ENCODE peak calls at places on chromosomes 3 and 15, in five cellular contexts. One of them, this sample, is unnamed.
A peak's percentile ranks its signal among the peaks of the same experiment; 100 is the strongest.

GRCh38 chr3:174859109-174859735 is at the start of gene NAALADL2:
- DNase-seq in cardiac fibroblast: no peak
- DNase-seq in AG20443: no peak
- DNase-seq in naive thymus-derived CD4-positive, alpha-beta T cell: no peak
- DNase-seq in LoVo: peak; percentile 15
- DNase-seq in this sample: no peak

GRCh38 chr15:65044724-65045481 is at the start of gene SLC51B:
- DNase-seq in cardiac fibroblast: peak; percentile 54
- DNase-seq in AG20443: no peak
- DNase-seq in naive thymus-derived CD4-positive, alpha-beta T cell: no peak
- DNase-seq in LoVo: no peak
- DNase-seq in this sample: no peak

GRCh38 chr3:70108072-70108471 is 108.5 kb downstream of the SAMMSON start:
- DNase-seq in cardiac fibroblast: peak; percentile 20
- DNase-seq in AG20443: no peak
- DNase-seq in naive thymus-derived CD4-positive, alpha-beta T cell: no peak
- DNase-seq in LoVo: no peak
- DNase-seq in this sample: no peak

GRCh38 chr3:166123576-166123975 is 286.4 kb upstream of the BCHE start:
- DNase-seq in cardiac fibroblast: no peak
- DNase-seq in AG20443: no peak
- DNase-seq in naive thymus-derived CD4-positive, alpha-beta T cell: no peak
- DNase-seq in LoVo: no peak
- DNase-seq in this sample: no peak

GRCh38 chr15:101618056-101618455 is 34.1 kb downstream of the TM2D3 start:
- DNase-seq in cardiac fibroblast: no peak
- DNase-seq in AG20443: no peak
- DNase-seq in naive thymus-derived CD4-positive, alpha-beta T cell: no peak
- DNase-seq in LoVo: no peak
- DNase-seq in this sample: no peak

GRCh38 chr3:155629006-155629405 is 115.9 kb downstream of the PLCH1 start:
- DNase-seq in cardiac fibroblast: no peak
- DNase-seq in AG20443: no peak
- DNase-seq in naive thymus-derived CD4-positive, alpha-beta T cell: no peak
- DNase-seq in LoVo: no peak
- DNase-seq in this sample: no peak

GRCh38 chr15:98715890-98716443 is 67.6 kb downstream of the IGF1R start:
- DNase-seq in cardiac fibroblast: no peak
- DNase-seq in AG20443: no peak
- DNase-seq in naive thymus-derived CD4-positive, alpha-beta T cell: peak; percentile 27
- DNase-seq in LoVo: no peak
- DNase-seq in this sample: no peak

GRCh38 chr15:41102854-41103253 is 13.2 kb downstream of the INO80 start:
- DNase-seq in cardiac fibroblast: no peak
- DNase-seq in AG20443: no peak
- DNase-seq in naive thymus-derived CD4-positive, alpha-beta T cell: no peak
- DNase-seq in LoVo: no peak
- DNase-seq in this sample: no peak

GRCh38 chr15:99176757-99177156 is 71.9 kb downstream of the SYNM start:
- DNase-seq in cardiac fibroblast: no peak
- DNase-seq in AG20443: no peak
- DNase-seq in naive thymus-derived CD4-positive, alpha-beta T cell: no peak
- DNase-seq in LoVo: no peak
- DNase-seq in this sample: no peak

GRCh38 chr3:112231727-112232126 is 62.3 kb downstream of the SLC9C1 start:
- DNase-seq in cardiac fibroblast: no peak
- DNase-seq in AG20443: no peak
- DNase-seq in naive thymus-derived CD4-positive, alpha-beta T cell: no peak
- DNase-seq in LoVo: no peak
- DNase-seq in this sample: no peak

GRCh38 chr3:139797724-139798343 is 120.1 kb upstream of the NMNAT3 start:
- DNase-seq in cardiac fibroblast: peak; percentile 49
- DNase-seq in AG20443: peak; percentile 32
- DNase-seq in naive thymus-derived CD4-positive, alpha-beta T cell: no peak
- DNase-seq in LoVo: peak; percentile 26
- DNase-seq in this sample: no peak